ENCODE peak calls at places on chromosomes 2 and 18, in six cellular contexts. One of them, this sample, is unnamed.

GRCh38 chr18:46279673-46280072 is 175.5 kb downstream of the HAUS1 start:
- DNase-seq in K562: no peak
- DNase-seq in HepG2: no peak
- DNase-seq in SK-N-SH: no peak
- DNase-seq in GM12878: no peak
- DNase-seq in HCT116: no peak
- DNase-seq in this sample: no peak

GRCh38 chr2:22748909-22749308 is 636.1 kb upstream of the KLHL29 start:
- DNase-seq in K562: no peak
- DNase-seq in HepG2: no peak
- DNase-seq in SK-N-SH: no peak
- DNase-seq in GM12878: no peak
- DNase-seq in HCT116: no peak
- DNase-seq in this sample: no peak

GRCh38 chr2:46540496-46541342 is 61.4 kb downstream of the TMEM247 start:
- DNase-seq in K562: no peak
- DNase-seq in HepG2: peak
- DNase-seq in SK-N-SH: no peak
- DNase-seq in GM12878: no peak
- DNase-seq in HCT116: no peak
- DNase-seq in this sample: peak

GRCh38 chr18:2898131-2898640 is 51.4 kb downstream of the EMILIN2 start:
- DNase-seq in K562: no peak
- DNase-seq in HepG2: no peak
- DNase-seq in SK-N-SH: peak
- DNase-seq in GM12878: no peak
- DNase-seq in HCT116: no peak
- DNase-seq in this sample: no peak

GRCh38 chr2:231920795-231921194 is 5.4 kb downstream of the NPPC start:
- DNase-seq in K562: no peak
- DNase-seq in HepG2: no peak
- DNase-seq in SK-N-SH: no peak
- DNase-seq in GM12878: no peak
- DNase-seq in HCT116: no peak
- DNase-seq in this sample: no peak

GRCh38 chr2:71842744-71843143 is 304.9 kb downstream of the CYP26B1 start:
- DNase-seq in K562: no peak
- DNase-seq in HepG2: no peak
- DNase-seq in SK-N-SH: no peak
- DNase-seq in GM12878: no peak
- DNase-seq in HCT116: no peak
- DNase-seq in this sample: no peak

GRCh38 chr2:223260681-223261080 is 208.7 kb downstream of the KCNE4 start:
- DNase-seq in K562: no peak
- DNase-seq in HepG2: no peak
- DNase-seq in SK-N-SH: no peak
- DNase-seq in GM12878: no peak
- DNase-seq in HCT116: no peak
- DNase-seq in this sample: no peak

GRCh38 chr18:35203001-35203553 is 37.8 kb upstream of the ZNF397 start:
- DNase-seq in K562: no peak
- DNase-seq in HepG2: no peak
- DNase-seq in SK-N-SH: no peak
- DNase-seq in GM12878: no peak
- DNase-seq in HCT116: no peak
- DNase-seq in this sample: no peak

GRCh38 chr2:238127165-238128060 is 11.1 kb upstream of the KLHL30 start:
- DNase-seq in K562: peak
- DNase-seq in HepG2: peak
- DNase-seq in SK-N-SH: no peak
- DNase-seq in GM12878: no peak
- DNase-seq in HCT116: no peak
- DNase-seq in this sample: no peak

GRCh38 chr18:79442508-79443221 is 46.9 kb downstream of the NFATC1 start:
- DNase-seq in K562: no peak
- DNase-seq in HepG2: no peak
- DNase-seq in SK-N-SH: no peak
- DNase-seq in GM12878: no peak
- DNase-seq in HCT116: no peak
- DNase-seq in this sample: no peak

GRCh38 chr2:239734436-239735005 is 290.6 kb downstream of the NDUFA10 start:
- DNase-seq in K562: no peak
- DNase-seq in HepG2: no peak
- DNase-seq in SK-N-SH: no peak
- DNase-seq in GM12878: no peak
- DNase-seq in HCT116: no peak
- DNase-seq in this sample: no peak

GRCh38 chr2:9807555-9808305 is 35.5 kb upstream of the TAF1B start:
- DNase-seq in K562: no peak
- DNase-seq in HepG2: no peak
- DNase-seq in SK-N-SH: peak
- DNase-seq in GM12878: no peak
- DNase-seq in HCT116: no peak
- DNase-seq in this sample: no peak

GRCh38 chr2:10497797-10498251 is 49.7 kb upstream of the ODC1 start:
- DNase-seq in K562: peak
- DNase-seq in HepG2: peak
- DNase-seq in SK-N-SH: peak
- DNase-seq in GM12878: no peak
- DNase-seq in HCT116: peak
- DNase-seq in this sample: peak

GRCh38 chr2:231227309-231228162 is 29.1 kb downstream of the ARMC9 start:
- DNase-seq in K562: peak
- DNase-seq in HepG2: peak
- DNase-seq in SK-N-SH: peak
- DNase-seq in GM12878: peak
- DNase-seq in HCT116: peak
- DNase-seq in this sample: peak

GRCh38 chr2:214902273-214902672 is 92.8 kb upstream of the BARD1 start:
- DNase-seq in K562: no peak
- DNase-seq in HepG2: no peak
- DNase-seq in SK-N-SH: peak
- DNase-seq in GM12878: no peak
- DNase-seq in HCT116: no peak
- DNase-seq in this sample: no peak

GRCh38 chr2:176574415-176575236 is 305.4 kb downstream of the MTX2 start:
- DNase-seq in K562: no peak
- DNase-seq in HepG2: no peak
- DNase-seq in SK-N-SH: peak
- DNase-seq in GM12878: no peak
- DNase-seq in HCT116: no peak
- DNase-seq in this sample: no peak

GRCh38 chr2:138615257-138615656 is 113.7 kb downstream of the SPOPL start:
- DNase-seq in K562: no peak
- DNase-seq in HepG2: no peak
- DNase-seq in SK-N-SH: no peak
- DNase-seq in GM12878: no peak
- DNase-seq in HCT116: no peak
- DNase-seq in this sample: peak

GRCh38 chr2:237874585-237875161 is 15.2 kb downstream of the RAMP1 start:
- DNase-seq in K562: no peak
- DNase-seq in HepG2: no peak
- DNase-seq in SK-N-SH: no peak
- DNase-seq in GM12878: no peak
- DNase-seq in HCT116: no peak
- DNase-seq in this sample: peak

GRCh38 chr2:47561906-47562305 is 158.9 kb downstream of the MSH2 start:
- DNase-seq in K562: no peak
- DNase-seq in HepG2: no peak
- DNase-seq in SK-N-SH: no peak
- DNase-seq in GM12878: no peak
- DNase-seq in HCT116: no peak
- DNase-seq in this sample: no peak

GRCh38 chr2:136057802-136058140 is 60.2 kb downstream of the CXCR4 start:
- DNase-seq in K562: no peak
- DNase-seq in HepG2: no peak
- DNase-seq in SK-N-SH: no peak
- DNase-seq in GM12878: no peak
- DNase-seq in HCT116: no peak
- DNase-seq in this sample: no peak

GRCh38 chr18:46070683-46071614 is 1.1 kb downstream of the PSTPIP2 start:
- DNase-seq in K562: no peak
- DNase-seq in HepG2: no peak
- DNase-seq in SK-N-SH: peak
- DNase-seq in GM12878: no peak
- DNase-seq in HCT116: no peak
- DNase-seq in this sample: no peak

GRCh38 chr18:12059334-12060181 is 34.1 kb upstream of the ANKRD62 start:
- DNase-seq in K562: no peak
- DNase-seq in HepG2: no peak
- DNase-seq in SK-N-SH: peak
- DNase-seq in GM12878: no peak
- DNase-seq in HCT116: peak
- DNase-seq in this sample: no peak

GRCh38 chr2:16663121-16663905 is 2.3 kb downstream of the CYRIA start:
- DNase-seq in K562: no peak
- DNase-seq in HepG2: no peak
- DNase-seq in SK-N-SH: no peak
- DNase-seq in GM12878: no peak
- DNase-seq in HCT116: no peak
- DNase-seq in this sample: no peak

GRCh38 chr2:16664809-16665745 is 557 bp downstream of the CYRIA start:
- DNase-seq in K562: no peak
- DNase-seq in HepG2: no peak
- DNase-seq in SK-N-SH: no peak
- DNase-seq in GM12878: no peak
- DNase-seq in HCT116: no peak
- DNase-seq in this sample: no peak

GRCh38 chr2:16665746-16666452 is at the start of gene CYRIA:
- DNase-seq in K562: peak
- DNase-seq in HepG2: no peak
- DNase-seq in SK-N-SH: peak
- DNase-seq in GM12878: no peak
- DNase-seq in HCT116: no peak
- DNase-seq in this sample: peak

GRCh38 chr2:16662440-16662839 is 3.2 kb downstream of the CYRIA start:
- DNase-seq in K562: no peak
- DNase-seq in HepG2: no peak
- DNase-seq in SK-N-SH: no peak
- DNase-seq in GM12878: no peak
- DNase-seq in HCT116: no peak
- DNase-seq in this sample: no peak

DNA sequence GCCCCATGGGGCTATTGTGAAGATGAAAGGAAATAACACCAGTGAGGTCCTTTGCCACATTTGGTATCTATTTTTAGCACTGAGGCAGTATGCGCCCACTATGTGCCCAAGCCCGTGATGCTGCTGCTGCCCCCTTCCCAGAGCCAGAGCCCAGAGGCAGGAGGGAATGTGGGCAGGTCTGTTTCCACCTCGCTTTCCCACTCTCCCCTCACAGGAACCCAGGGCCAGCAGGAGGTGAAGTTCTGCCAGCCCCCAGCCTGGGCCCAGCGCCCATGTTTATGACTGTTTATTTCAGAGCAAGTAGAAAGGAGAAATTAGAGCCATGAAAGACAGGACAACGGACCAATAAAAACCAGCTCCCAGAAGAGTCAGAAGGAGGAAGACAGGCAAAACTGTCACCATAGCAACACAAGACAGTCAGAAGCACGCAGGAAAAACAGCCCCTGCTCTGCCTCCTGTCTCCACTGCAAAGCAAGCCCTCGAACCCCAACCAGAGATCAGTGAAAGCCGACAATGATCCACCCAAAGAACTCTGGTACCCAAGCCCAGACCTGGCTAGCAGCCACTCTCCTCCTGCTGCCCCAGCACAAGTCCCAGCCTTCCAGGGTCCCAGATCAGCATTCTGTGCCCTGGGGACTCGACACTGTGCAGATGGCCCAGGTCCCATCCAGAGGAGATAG is 1.4 kb downstream of the CYRIA start:
- DNase-seq in K562: no peak
- DNase-seq in HepG2: no peak
- DNase-seq in SK-N-SH: peak
- DNase-seq in GM12878: no peak
- DNase-seq in HCT116: no peak
- DNase-seq in this sample: peak
- TF ChIP-seq REST in K562: no peak
- TF ChIP-seq REST in HepG2: no peak
- TF ChIP-seq REST in SK-N-SH: no peak
- TF ChIP-seq REST in GM12878: no peak
- TF ChIP-seq REST in HCT116: no peak
- TF ChIP-seq REST in this sample: no peak

GRCh38 chr2:218236829-218237228 is 19.8 kb downstream of the ARPC2 start:
- DNase-seq in K562: no peak
- DNase-seq in HepG2: no peak
- DNase-seq in SK-N-SH: no peak
- DNase-seq in GM12878: no peak
- DNase-seq in HCT116: no peak
- DNase-seq in this sample: no peak
- TF ChIP-seq RAD21 in K562: no peak
- TF ChIP-seq RAD21 in HepG2: no peak
- TF ChIP-seq RAD21 in SK-N-SH: no peak
- TF ChIP-seq RAD21 in GM12878: no peak
- TF ChIP-seq RAD21 in HCT116: no peak
- TF ChIP-seq RAD21 in this sample: no peak

GRCh38 chr2:68756178-68756577 is 21.6 kb downstream of the ARHGAP25 start:
- DNase-seq in K562: no peak
- DNase-seq in HepG2: no peak
- DNase-seq in SK-N-SH: no peak
- DNase-seq in GM12878: no peak
- DNase-seq in HCT116: no peak
- DNase-seq in this sample: no peak
- TF ChIP-seq REST in K562: no peak
- TF ChIP-seq REST in HepG2: no peak
- TF ChIP-seq REST in SK-N-SH: no peak
- TF ChIP-seq REST in GM12878: no peak
- TF ChIP-seq REST in HCT116: no peak
- TF ChIP-seq REST in this sample: no peak

GRCh38 chr2:163877316-163877715 is 141.5 kb upstream of the FIGN start:
- DNase-seq in K562: no peak
- DNase-seq in HepG2: no peak
- DNase-seq in SK-N-SH: no peak
- DNase-seq in GM12878: no peak
- DNase-seq in HCT116: no peak
- DNase-seq in this sample: no peak

GRCh38 chr2:163884416-163884815 is 148.6 kb upstream of the FIGN start:
- DNase-seq in K562: no peak
- DNase-seq in HepG2: no peak
- DNase-seq in SK-N-SH: no peak
- DNase-seq in GM12878: no peak
- DNase-seq in HCT116: no peak
- DNase-seq in this sample: no peak

DNA sequence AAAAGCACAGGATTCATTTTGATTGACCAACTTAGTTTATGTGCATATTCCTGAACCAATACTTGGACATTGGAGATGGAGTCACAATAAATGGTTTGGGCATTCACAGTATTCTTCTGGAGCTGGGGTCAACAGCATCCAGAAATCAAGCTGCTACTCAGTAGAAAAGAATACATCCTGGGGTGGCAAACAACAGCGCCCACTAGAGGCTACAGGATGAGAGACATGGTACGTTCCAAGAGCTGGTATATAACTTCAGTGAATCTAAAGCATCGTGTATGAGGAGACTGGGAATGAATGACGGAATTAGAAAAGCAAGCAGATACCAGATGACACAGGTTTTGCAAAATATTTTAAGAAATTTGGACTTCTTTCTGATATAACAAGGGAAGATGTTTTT is 142.9 kb upstream of the FIGN start:
- DNase-seq in K562: peak
- DNase-seq in HepG2: peak
- DNase-seq in SK-N-SH: peak
- DNase-seq in GM12878: no peak
- DNase-seq in HCT116: peak
- DNase-seq in this sample: no peak
- TF ChIP-seq RAD21 in K562: no peak
- TF ChIP-seq RAD21 in HepG2: peak
- TF ChIP-seq RAD21 in SK-N-SH: peak
- TF ChIP-seq RAD21 in GM12878: peak
- TF ChIP-seq RAD21 in HCT116: peak
- TF ChIP-seq RAD21 in this sample: peak

This sample was measured in A549.